ENCODE peak calls at places on chromosomes 5 and 9, in four cellular contexts. Y, K, V and C are unnamed samples.
A peak's percentile ranks its signal among the peaks of the same experiment; 100 is the strongest.

GRCh38 chr9:76441551-76442322 is 17.2 kb upstream of the GCNT1 start:
- DNase-seq in K (peak; percentile 49), Y (no peak), V (no peak), C (peak; percentile 92)

GRCh38 chr5:53481354-53481886 is 991 bp downstream of the FST start:
- DNase-seq in V (no peak), K (no peak), Y (no peak), C (peak; percentile 23)

GRCh38 chr5:56607074-56607473 is 208.3 kb upstream of the MAP3K1 start:
- DNase-seq in V (no peak), K (no peak), Y (no peak), C (peak; percentile 50)

GRCh38 chr5:144979516-144980264 is 809.0 kb downstream of the KCTD16 start:
- DNase-seq in Y (no peak), K (peak; percentile 55), V (no peak), C (no peak)

GRCh38 chr5:39202594-39203290 is 16.6 kb downstream of the FYB1 start:
- DNase-seq in Y (no peak), K (no peak), V (no peak), C (no peak)

GRCh38 chr9:6551126-6551525 is 94.4 kb downstream of the GLDC start:
- DNase-seq in Y (no peak), V (no peak), K (no peak), C (no peak)

GRCh38 chr5:5781335-5781734 is 358.9 kb downstream of the ICE1 start:
- DNase-seq in Y (no peak), K (no peak), V (no peak), C (no peak)

GRCh38 chr9:130246126-130246525 is 19.4 kb upstream of the HMCN2 start:
- DNase-seq in K (no peak), Y (no peak), V (no peak), C (no peak)

GRCh38 chr5:138685052-138685755 is 68.0 kb upstream of the CTNNA1 start:
- DNase-seq in Y (no peak), V (no peak), K (no peak), C (no peak)

GRCh38 chr9:98373622-98374021 is 118.2 kb upstream of the TBC1D2 start:
- DNase-seq in V (no peak), Y (no peak), K (no peak), C (peak; percentile 51)

GRCh38 chr5:10090074-10090473 is 159.6 kb downstream of the ATPSCKMT start:
- DNase-seq in Y (no peak), K (no peak), V (no peak), C (no peak)

GRCh38 chr9:737400-738120 is 103.9 kb upstream of the DMRT1 start:
- DNase-seq in Y (no peak), K (no peak), V (no peak), C (no peak)

GRCh38 chr5:98771389-98772109 is 1.9 kb upstream of the RGMB start:
- DNase-seq in V (no peak), Y (peak; percentile 54), K (peak; percentile 89), C (peak; percentile 95)

GRCh38 chr9:134059188-134059641 is 8.6 kb downstream of the BRD3 start:
- DNase-seq in V (peak; percentile 45), Y (peak; percentile 19), K (no peak), C (no peak)

GRCh38 chr5:137206030-137206715 is 293.0 kb downstream of the SPOCK1 start:
- DNase-seq in K (no peak), Y (no peak), V (no peak), C (peak; percentile 35)

GRCh38 chr9:18985996-18986395 is 47.0 kb downstream of the SAXO1 start:
- DNase-seq in K (no peak), Y (no peak), V (no peak), C (no peak)

GRCh38 chr9:134205636-134206316 is 41.4 kb upstream of the RNU6ATAC start:
- DNase-seq in K (peak; percentile 72), V (no peak), Y (no peak), C (peak; percentile 28)

GRCh38 chr9:73553295-73553694 is 401.6 kb downstream of the ANXA1 start:
- DNase-seq in Y (no peak), K (no peak), V (no peak), C (no peak)
- H4K5ac ChIP-seq in Y (no peak overlapping the region), K (no peak overlapping the region), V (no peak overlapping the region), C (no peak overlapping the region)

GRCh38 chr5:180639743-180640300 is 9.6 kb downstream of the FLT4 start:
- DNase-seq in V (no peak), K (no peak), Y (peak; percentile 25), C (no peak)

GRCh38 chr5:180640765-180641565 is 8.4 kb downstream of the FLT4 start:
- DNase-seq in K (no peak), V (peak; percentile 39), Y (no peak), C (no peak)

GRCh38 chr5:180637962-180638680 is 11.3 kb downstream of the FLT4 start:
- DNase-seq in Y (no peak), K (no peak), V (no peak), C (no peak)

GRCh38 chr5:180640301-180640764 is 9.1 kb downstream of the FLT4 start:
- DNase-seq in V (peak; percentile 38), K (no peak), Y (no peak), C (no peak)

GRCh38 chr5:180639287-180639686 is 10.1 kb downstream of the FLT4 start:
- DNase-seq in Y (no peak), K (no peak), V (no peak), C (no peak)
- H4K5ac ChIP-seq in Y (no peak overlapping the region), K (no peak overlapping the region), V (no peak overlapping the region), C (no peak overlapping the region)

GRCh38 chr9:91943447-91943846 is 6.6 kb downstream of the ROR2 start:
- DNase-seq in K (no peak), V (no peak), Y (no peak), C (no peak)
- H4K5ac ChIP-seq in K (no peak overlapping the region), V (no peak overlapping the region), Y (no peak overlapping the region), C (no peak overlapping the region)

GRCh38 chr9:25048098-25048497 is 502.4 kb upstream of the IZUMO3 start:
- DNase-seq in Y (no peak), K (no peak), V (no peak), C (no peak)
- H4K5ac ChIP-seq in Y (no peak overlapping the region), K (no peak overlapping the region), V (no peak overlapping the region), C (no peak overlapping the region)

GRCh38 chr5:72109625-72110024 is 2.4 kb downstream of the MAP1B start:
- DNase-seq in Y (no peak), V (no peak), K (peak; percentile 60), C (no peak)

GRCh38 chr5:72110401-72111013 is 3.2 kb downstream of the MAP1B start:
- DNase-seq in V (no peak), Y (no peak), K (peak; percentile 39), C (no peak)

GRCh38 chr5:72115277-72115676 is 8.0 kb downstream of the MAP1B start:
- DNase-seq in V (no peak), K (no peak), Y (no peak), C (no peak)

GRCh38 chr5:72117281-72117680 is 10.0 kb downstream of the MAP1B start:
- DNase-seq in V (no peak), Y (no peak), K (no peak), C (no peak)

DNA sequence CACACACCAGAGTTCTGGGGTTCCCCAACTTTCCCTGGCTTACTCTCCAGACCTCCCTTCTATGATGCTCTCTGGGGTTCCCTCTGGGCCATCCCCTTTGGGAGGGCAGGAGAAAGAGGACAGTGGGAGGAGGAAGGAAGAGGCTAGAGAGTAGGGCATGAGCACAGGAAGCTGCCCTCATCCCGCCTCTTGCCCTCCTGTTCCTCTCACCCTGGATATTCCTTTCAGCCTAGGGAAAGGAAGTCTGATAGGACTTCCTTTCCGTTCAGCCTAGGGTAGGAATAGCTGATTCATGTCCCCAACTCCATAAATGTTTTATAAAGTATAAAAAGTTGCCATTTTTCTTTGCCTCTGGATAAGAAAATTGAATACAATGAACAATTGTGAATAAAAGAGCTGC is 7.4 kb downstream of the MAP1B start:
- DNase-seq in V (no peak), K (no peak), Y (no peak), C (no peak)
- H4K5ac ChIP-seq in V (no peak overlapping the region), K (no peak overlapping the region), Y (no peak overlapping the region), C (no peak overlapping the region)

GRCh38 chr5:180868960-180869359 is 7.9 kb upstream of the ZFP62 start:
- DNase-seq in K (peak; percentile 87), Y (peak; percentile 81), V (peak; percentile 93), C (peak; percentile 68)

GRCh38 chr5:180862645-180863044 is 1.6 kb upstream of the ZFP62 start:
- DNase-seq in V (peak; percentile 57), Y (peak; percentile 78), K (peak; percentile 84), C (no peak)

GRCh38 chr5:180866985-180867384 is 5.9 kb upstream of the ZFP62 start:
- DNase-seq in Y (no peak), K (no peak), V (no peak), C (no peak)

GRCh38 chr5:180869587-180869986 is 8.5 kb upstream of the ZFP62 start:
- DNase-seq in K (no peak), Y (no peak), V (no peak), C (no peak)

DNA sequence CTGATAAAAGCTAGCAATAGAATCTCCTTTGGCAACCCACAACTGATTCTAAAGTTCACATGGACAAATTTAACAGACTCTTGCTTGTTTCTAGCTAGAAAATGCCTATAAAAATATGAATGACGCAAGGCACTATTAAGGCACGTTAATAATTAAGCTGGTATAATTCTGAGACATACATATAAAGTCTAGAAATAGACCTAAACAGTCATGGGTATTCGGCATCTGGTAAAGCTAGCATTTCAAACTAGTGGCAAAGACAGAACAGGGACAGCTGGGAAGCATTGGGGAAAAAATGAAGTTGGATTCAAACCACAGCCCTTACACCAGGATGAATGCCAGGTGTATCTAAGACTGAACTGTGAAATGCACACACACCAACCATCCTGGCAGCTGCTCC is 5.2 kb upstream of the ZFP62 start:
- DNase-seq in Y (no peak), V (no peak), K (no peak), C (no peak)
- H4K5ac ChIP-seq in Y (no peak overlapping the region), V (no peak overlapping the region), K (no peak overlapping the region), C (no peak overlapping the region)

GRCh38 chr5:72402381-72402890 is 82.3 kb downstream of the PTCD2 start:
- DNase-seq in Y (no peak), K (no peak), V (no peak), C (peak; percentile 85)

GRCh38 chr5:72400950-72401349 is 80.8 kb downstream of the PTCD2 start:
- DNase-seq in V (no peak), Y (no peak), K (no peak), C (no peak)

GRCh38 chr5:72402959-72403628 is 82.9 kb downstream of the PTCD2 start:
- DNase-seq in Y (peak; percentile 38), K (peak; percentile 26), V (peak; percentile 62), C (no peak)

GRCh38 chr5:72394688-72395087 is 74.5 kb downstream of the PTCD2 start:
- DNase-seq in Y (no peak), K (peak; percentile 42), V (no peak), C (no peak)

GRCh38 chr5:72397836-72398235 is 77.7 kb downstream of the PTCD2 start:
- DNase-seq in Y (no peak), K (peak; percentile 38), V (no peak), C (no peak)
- H4K5ac ChIP-seq in Y (no peak overlapping the region), K (no peak overlapping the region), V (no peak overlapping the region), C (no peak overlapping the region)

GRCh38 chr5:110219769-110220168 is 506.7 kb downstream of the TMEM232 start:
- DNase-seq in Y (no peak), V (no peak), K (no peak), C (no peak)
- H4K5ac ChIP-seq in Y (no peak overlapping the region), V (no peak overlapping the region), K (no peak overlapping the region), C (no peak overlapping the region)

DNA sequence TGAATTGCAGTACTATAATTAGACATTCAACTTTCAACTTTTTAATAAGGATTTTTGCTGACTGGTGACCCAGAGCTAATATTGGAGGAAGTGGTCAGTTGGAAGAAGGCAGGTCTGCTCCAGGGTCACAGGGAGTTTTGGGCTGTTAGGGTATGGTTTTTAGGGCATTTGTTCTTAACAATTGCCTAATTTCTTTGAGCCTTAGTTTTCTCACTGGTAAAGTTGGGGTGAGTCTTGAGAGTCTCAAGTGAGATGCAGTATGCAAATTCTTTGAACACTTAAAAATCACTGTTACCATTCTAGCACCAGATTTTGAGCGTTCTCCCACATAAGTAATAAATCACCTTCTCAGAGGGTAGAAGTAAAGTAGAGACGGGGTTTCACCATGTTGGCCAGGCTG is 50.9 kb downstream of the RMI1 start:
- DNase-seq in K (no peak), Y (no peak), V (no peak), C (no peak)
- H4K5ac ChIP-seq in K (no peak overlapping the region), Y (no peak overlapping the region), V (no peak overlapping the region), C (no peak overlapping the region)